ENCODE peak calls at places on chromosome 1, in six cellular contexts. J is sciatic nerve; N is NK-92 treated with Interleukin-12 subunit alpha and Interleukin-12 subunit beta, amount 100 ng/mL, for 24 hours; M is dorsolateral prefrontal cortex; Y is IMR-90; E is activated CD4-positive, alpha-beta memory T cell treated with anti-CD3 and anti-CD28 coated beads, Interleukin-2, amount 10 ng/mL, durations not matched to agents 7 days and 5 days. C is an unnamed sample.

GRCh38 chr1:37478890-37479254 is 4.5 kb downstream of the ZC3H12A start:
- DNase-seq in N (peak), Y (peak), M (no peak), E (peak), J (no peak), C (peak)

GRCh38 chr1:9413143-9413876 is 120.6 kb downstream of the SPSB1 start:
- DNase-seq in E (peak), M (no peak), Y (peak), N (peak), J (peak), C (peak)

GRCh38 chr1:112522621-112523020 is 13.9 kb downstream of the WNT2B start:
- DNase-seq in M (no peak), E (no peak), Y (peak), N (no peak), J (no peak), C (no peak)

GRCh38 chr1:205934788-205935187 is 8.5 kb downstream of the SLC26A9 start:
- DNase-seq in J (no peak), M (no peak), E (no peak), Y (no peak), N (no peak), C (no peak)

GRCh38 chr1:91846007-91846620 is 39.8 kb downstream of the TGFBR3 start:
- DNase-seq in J (no peak), M (no peak), N (no peak), E (no peak), Y (peak), C (no peak)

GRCh38 chr1:18501833-18502232 is 21.1 kb downstream of the KLHDC7A start:
- DNase-seq in Y (no peak), N (no peak), J (no peak), M (no peak), E (no peak), C (no peak)

GRCh38 chr1:216064643-216065042 is 358.6 kb downstream of the USH2A start:
- DNase-seq in M (no peak), N (no peak), Y (peak), E (no peak), J (no peak), C (no peak)

GRCh38 chr1:113405573-113405972 is 15.3 kb downstream of the MAGI3 start:
- DNase-seq in M (no peak), E (no peak), J (no peak), Y (no peak), N (no peak), C (no peak)

GRCh38 chr1:8712413-8713229 is 104.8 kb downstream of the RERE start:
- DNase-seq in N (no peak), E (no peak), J (no peak), Y (peak), M (no peak), C (peak)

GRCh38 chr1:61853545-61853944 is 111.3 kb downstream of the PATJ start:
- DNase-seq in N (no peak), M (no peak), Y (peak), J (no peak), E (no peak), C (peak)

GRCh38 chr1:230167419-230167852 is 100.4 kb downstream of the GALNT2 start:
- DNase-seq in E (peak), N (no peak), J (no peak), M (no peak), Y (peak), C (peak)

GRCh38 chr1:23613191-23614126 is 54.2 kb upstream of the ID3 start:
- DNase-seq in M (no peak), J (no peak), E (peak), Y (no peak), N (no peak), C (peak)

GRCh38 chr1:186880982-186881381 is 52.2 kb downstream of the PLA2G4A start:
- DNase-seq in M (no peak), E (no peak), N (no peak), Y (no peak), J (no peak), C (no peak)

GRCh38 chr1:210617306-210617705 is 288.6 kb downstream of the HHAT start:
- DNase-seq in N (no peak), J (no peak), M (no peak), Y (no peak), E (no peak), C (no peak)

GRCh38 chr1:9047019-9047418 is 20.8 kb upstream of the SLC2A7 start:
- DNase-seq in Y (no peak), E (no peak), M (no peak), J (no peak), N (no peak), C (no peak)

GRCh38 chr1:241311056-241311746 is 45.8 kb downstream of the RGS7 start:
- DNase-seq in J (no peak), Y (peak), E (no peak), M (no peak), N (no peak), C (no peak)

GRCh38 chr1:119711804-119712341 is at the start of gene PHGDH:
- DNase-seq in M (peak), J (peak), Y (peak), N (no peak), E (peak), C (peak)

GRCh38 chr1:38077523-38078147 is 31.0 kb upstream of the POU3F1 start:
- DNase-seq in Y (no peak), E (no peak), N (no peak), J (no peak), M (no peak), C (no peak)

GRCh38 chr1:179169616-179170467 is 59.6 kb downstream of the ABL2 start:
- DNase-seq in M (no peak), Y (peak), E (no peak), N (no peak), J (no peak), C (no peak)

GRCh38 chr1:234226819-234227165 is 146.5 kb upstream of the COA6 start:
- DNase-seq in E (no peak), N (no peak), Y (no peak), J (no peak), M (no peak), C (no peak)

GRCh38 chr1:85093644-85094043 is 45.3 kb upstream of the MCOLN3 start:
- DNase-seq in M (no peak), E (no peak), J (no peak), N (no peak), Y (no peak), C (no peak)

GRCh38 chr1:230797376-230798186 is 50.4 kb downstream of the CAPN9 start:
- DNase-seq in N (no peak), J (peak), E (no peak), M (peak), Y (peak), C (peak)

GRCh38 chr1:36086529-36087232 is 2.0 kb upstream of the ADPRS start:
- DNase-seq in E (no peak), M (peak), Y (no peak), N (no peak), J (no peak), C (no peak)

GRCh38 chr1:61266738-61267137 is 184.4 kb downstream of the NFIA start:
- DNase-seq in M (no peak), Y (no peak), J (no peak), E (no peak), N (no peak), C (no peak)

GRCh38 chr1:6869002-6869380 is 83.7 kb downstream of the CAMTA1 start:
- DNase-seq in M (no peak), N (no peak), Y (no peak), J (no peak), E (no peak), C (no peak)

GRCh38 chr1:53899206-53899628 is 5.2 kb downstream of the DIO1 start:
- DNase-seq in J (no peak), E (no peak), M (no peak), N (no peak), Y (peak), C (no peak)

C was measured in OCI-LY7.